ENCODE peak calls at places on chromosomes 7 and 10, in five cellular contexts. U, S, K, R and E are unnamed samples.

GRCh38 chr7:47266131-47266706 is 315.7 kb downstream of the TNS3 start:
- DNase-seq in U (peak), K (peak), S (peak), R (peak), E (peak)

GRCh38 chr10:79250259-79250658 is 97.0 kb upstream of the PPIF start:
- DNase-seq in S (peak), U (no peak), K (peak), R (no peak), E (no peak)

GRCh38 chr7:50584793-50585399 is 19.7 kb upstream of the DDC start:
- DNase-seq in K (no peak), S (peak), U (no peak), R (no peak), E (peak)

GRCh38 chr7:154767821-154768415 is 235.0 kb downstream of the PAXIP1 start:
- DNase-seq in S (no peak), R (no peak), K (no peak), U (no peak), E (no peak)

GRCh38 chr10:77601488-77601887 is 36.1 kb downstream of the KCNMA1 start:
- DNase-seq in R (no peak), S (peak), K (no peak), U (no peak), E (no peak)

GRCh38 chr10:101725843-101726242 is 30.9 kb upstream of the FBXW4 start:
- DNase-seq in U (no peak), S (no peak), K (no peak), R (no peak), E (no peak)

GRCh38 chr7:48035967-48036478 is 680 bp downstream of the C7orf57 start:
- DNase-seq in S (no peak), U (peak), K (peak), R (peak), E (no peak)

GRCh38 chr7:79272938-79273337 is 180.5 kb downstream of the MAGI2 start:
- DNase-seq in K (no peak), S (no peak), U (no peak), R (peak), E (no peak)

GRCh38 chr7:136066304-136067143 is 89.4 kb upstream of the MTPN start:
- DNase-seq in U (no peak), K (no peak), R (no peak), S (no peak), E (no peak)

GRCh38 chr7:78047800-78048199 is 249.2 kb downstream of the PHTF2 start:
- DNase-seq in K (no peak), R (no peak), U (no peak), S (no peak), E (no peak)

GRCh38 chr10:58625070-58625469 is 112.4 kb downstream of the BICC1 start:
- DNase-seq in U (peak), S (no peak), R (peak), K (no peak), E (peak)

GRCh38 chr10:75658036-75658435 is 226.6 kb downstream of the LRMDA start:
- DNase-seq in K (no peak), S (no peak), U (no peak), R (no peak), E (no peak)

GRCh38 chr10:127243490-127244272 is 47.3 kb upstream of the INSYN2A start:
- DNase-seq in U (peak), S (no peak), R (peak), K (no peak), E (peak)

GRCh38 chr10:88538038-88538437 is 45.1 kb downstream of the RNLS start:
- DNase-seq in R (peak), K (no peak), U (peak), S (no peak), E (no peak)

GRCh38 chr7:80078159-80078731 is 56.4 kb upstream of the GNAI1 start:
- DNase-seq in S (no peak), K (no peak), R (no peak), U (peak), E (peak)

GRCh38 chr7:143979359-143979758 is 20.8 kb upstream of the OR6B1 start:
- DNase-seq in R (peak), U (peak), S (no peak), K (no peak), E (peak)

GRCh38 chr7:77855371-77856083 is 57.0 kb downstream of the PHTF2 start:
- DNase-seq in S (no peak), R (peak), K (peak), U (peak), E (peak)

GRCh38 chr7:14023342-14023741 is 33.9 kb upstream of the ETV1 start:
- DNase-seq in R (no peak), K (no peak), U (no peak), S (no peak), E (no peak)

GRCh38 chr7:106346678-106347217 is 62.0 kb upstream of the NAMPT start:
- DNase-seq in S (no peak), K (no peak), U (peak), R (peak), E (peak)

GRCh38 chr10:124077216-124077615 is 16.2 kb downstream of the CHST15 start:
- DNase-seq in K (no peak), U (no peak), S (no peak), R (no peak), E (no peak)

GRCh38 chr10:86391236-86391840 is 24.7 kb upstream of the GRID1 start:
- DNase-seq in U (no peak), K (no peak), R (no peak), S (no peak), E (no peak)

GRCh38 chr7:111210996-111211395 is 120.1 kb downstream of the LRRN3 start:
- DNase-seq in S (no peak), K (no peak), R (peak), U (peak), E (no peak)

GRCh38 chr7:43583424-43584199 is 704 bp downstream of the STK17A start:
- DNase-seq in R (peak), K (peak), U (peak), S (peak), E (peak)

GRCh38 chr7:36984710-36985308 is 260.5 kb upstream of the AOAH start:
- DNase-seq in R (no peak), S (no peak), K (no peak), U (no peak), E (no peak)

GRCh38 chr7:23239709-23240108 is 6.9 kb upstream of the GPNMB start:
- DNase-seq in S (no peak), R (no peak), K (no peak), U (no peak), E (no peak)

GRCh38 chr7:24521917-24522583 is 51.2 kb upstream of the PALS2 start:
- DNase-seq in U (no peak), K (no peak), S (no peak), R (no peak), E (peak)

GRCh38 chr10:103781329-103782061 is 73.9 kb downstream of the SH3PXD2A start:
- DNase-seq in K (no peak), S (no peak), U (peak), R (peak), E (peak)
- TF ChIP-seq CTCF in K (peak), S (no peak), U (peak), R (peak), E (peak)

DNA sequence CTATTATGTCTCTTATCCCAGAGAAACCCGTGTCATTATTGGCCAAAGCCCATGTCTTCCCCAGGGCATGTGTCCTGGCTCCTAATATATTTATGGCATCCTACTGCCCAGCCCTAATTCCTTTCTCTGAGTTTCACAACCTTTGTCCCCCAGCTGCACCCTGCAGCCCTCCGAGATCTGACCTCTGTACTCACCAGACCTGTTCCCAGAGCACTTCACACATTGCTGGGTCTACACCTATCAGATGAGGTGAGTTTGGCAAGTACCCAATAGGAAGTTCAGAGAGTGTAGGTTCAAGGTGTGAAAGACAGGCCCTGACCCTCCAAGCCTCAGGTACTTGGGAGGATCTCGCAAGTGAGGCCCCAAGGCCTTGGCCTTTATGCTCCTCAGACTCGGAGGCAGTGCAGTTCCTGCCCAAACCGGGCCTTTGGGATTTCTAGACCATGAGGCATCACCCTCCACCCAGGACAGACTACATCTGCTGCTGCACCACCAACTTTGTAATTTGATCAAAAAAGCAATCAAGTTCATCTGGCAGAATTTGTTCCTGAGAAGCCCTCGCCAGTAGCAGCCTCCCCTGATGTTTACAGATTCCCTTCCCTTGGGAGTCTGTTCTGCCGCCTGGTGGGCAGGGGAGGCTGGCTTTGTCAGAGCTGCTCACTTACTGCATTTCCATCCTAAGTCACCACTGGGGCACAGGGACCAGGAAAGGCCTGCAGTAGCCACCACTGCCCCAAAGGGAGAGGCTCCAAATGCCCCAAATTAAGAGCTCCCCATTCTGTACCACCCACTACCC is 2.2 kb downstream of the CAMK2G start:
- DNase-seq in R (no peak), K (no peak), U (peak), S (no peak), E (no peak)
- TF ChIP-seq CTCF in R (peak), K (no peak), U (peak), S (no peak), E (no peak)

GRCh38 chr7:3722396-3722846 is 421.4 kb downstream of the SDK1 start:
- DNase-seq in U (no peak), S (no peak), R (peak), K (peak), E (no peak)
- TF ChIP-seq CTCF in U (no peak), S (no peak), R (peak), K (peak), E (no peak)

GRCh38 chr7:100126931-100127865 is at the start of gene MBLAC1:
- DNase-seq in U (peak), K (peak), R (peak), S (peak), E (peak)

GRCh38 chr7:100124301-100125229 is 2.2 kb upstream of the MBLAC1 start:
- DNase-seq in U (no peak), K (no peak), R (no peak), S (no peak), E (no peak)

GRCh38 chr7:100128602-100128963 is 1.8 kb downstream of the MBLAC1 start:
- DNase-seq in K (no peak), S (no peak), U (no peak), R (no peak), E (no peak)

GRCh38 chr7:100127866-100128601 is 1.3 kb downstream of the MBLAC1 start:
- DNase-seq in R (peak), K (no peak), S (peak), U (no peak), E (no peak)

GRCh38 chr7:100126239-100126930 is 382 bp upstream of the MBLAC1 start:
- DNase-seq in U (no peak), K (no peak), R (no peak), S (no peak), E (no peak)
- TF ChIP-seq CTCF in U (no peak), K (no peak), R (no peak), S (no peak), E (no peak)

GRCh38 chr7:151864081-151864480 is 12.8 kb downstream of the PRKAG2 start:
- DNase-seq in S (no peak), U (no peak), K (no peak), R (no peak), E (no peak)
- TF ChIP-seq CTCF in S (no peak), U (no peak), K (peak), R (no peak), E (no peak)